ENCODE peak calls at places on chromosome X, in eight cellular contexts. N is A549, Q is testis, J is ovary, L is right lobe of liver, K is upper lobe of left lung, G is spleen, T is breast epithelium. W is an unnamed sample.

GRCh38 chrX:6526564-6526963 is 8.4 kb downstream of the VCX3A start:
- DNase-seq in Q (no peak), L (no peak), K (no peak), G (no peak), T (no peak), J (no peak), N (no peak), W (no peak)

GRCh38 chrX:29858714-29859113 is 356.6 kb upstream of the MAGEB2 start:
- DNase-seq in K (no peak), Q (no peak), T (no peak), L (no peak), J (no peak), G (no peak), N (no peak), W (no peak)

GRCh38 chrX:151384807-151385206 is 12.2 kb upstream of the VMA21 start:
- DNase-seq in L (no peak), G (no peak), N (no peak), Q (no peak), T (peak; percentile 49), K (no peak), J (no peak), W (peak; percentile 47)

GRCh38 chrX:40152173-40152705 is 54.5 kb upstream of the BCOR start:
- DNase-seq in L (peak; percentile 56), Q (no peak), G (peak; percentile 88), J (peak; percentile 33), N (no peak), K (peak; percentile 86), T (no peak), W (no peak)

GRCh38 chrX:124362072-124362471 is 15.7 kb downstream of the SH2D1A start:
- DNase-seq in L (no peak), Q (no peak), T (no peak), N (no peak), G (no peak), K (no peak), J (no peak), W (no peak)

GRCh38 chrX:46912673-46913491 is 661 bp downstream of the JADE3 start:
- DNase-seq in L (peak; percentile 54), Q (peak; percentile 37), J (peak; percentile 26), N (peak; percentile 68), T (peak; percentile 46), G (peak; percentile 87), K (peak; percentile 83), W (peak; percentile 45)

GRCh38 chrX:16869393-16870094 is 618 bp downstream of the RBBP7 start:
- DNase-seq in L (no peak), J (no peak), G (peak; percentile 90), T (no peak), Q (peak; percentile 20), K (peak; percentile 93), N (peak; percentile 32), W (no peak)

GRCh38 chrX:74602142-74602541 is 12.3 kb downstream of the RLIM start:
- DNase-seq in G (no peak), J (no peak), Q (no peak), L (no peak), K (no peak), T (no peak), N (no peak), W (no peak)

GRCh38 chrX:150219374-150220185 is 143.5 kb upstream of the MAMLD1 start:
- DNase-seq in J (no peak), K (no peak), Q (no peak), G (peak; percentile 56), N (peak; percentile 2), L (no peak), T (no peak), W (no peak)

GRCh38 chrX:46620505-46620904 is 46.9 kb downstream of the CHST7 start:
- DNase-seq in N (no peak), G (no peak), Q (no peak), L (no peak), K (no peak), T (no peak), J (no peak), W (no peak)

DNA sequence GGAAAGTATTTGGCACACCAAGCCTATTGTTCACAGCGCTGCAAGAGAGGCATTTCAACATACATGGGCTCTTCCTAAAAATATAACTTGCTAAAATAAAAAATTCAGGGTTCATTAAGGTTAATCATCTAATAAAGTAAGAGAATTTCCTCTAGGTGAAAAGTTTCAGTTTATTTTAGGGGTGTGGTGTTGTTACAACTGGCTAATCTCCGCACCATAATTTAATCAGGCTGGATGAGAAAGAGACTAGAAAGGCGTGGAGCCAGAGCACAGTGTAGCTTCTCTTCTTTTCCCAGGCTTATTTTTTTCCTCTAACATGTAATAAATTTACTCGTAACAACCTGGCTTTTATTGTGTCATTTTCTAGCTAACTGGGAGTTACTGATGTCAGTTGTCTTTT is 47.9 kb downstream of the FHL1 start:
- DNase-seq in Q (no peak), K (no peak), N (no peak), J (no peak), G (no peak), L (no peak), T (no peak), W (no peak)
- H3K27ac ChIP-seq in Q (no peak overlapping the region), K (no peak overlapping the region), N (no peak overlapping the region), J (no peak overlapping the region), G (no peak overlapping the region), L (no peak overlapping the region), T (peak overlapping the region; percentile 48), W (no peak overlapping the region)

DNA sequence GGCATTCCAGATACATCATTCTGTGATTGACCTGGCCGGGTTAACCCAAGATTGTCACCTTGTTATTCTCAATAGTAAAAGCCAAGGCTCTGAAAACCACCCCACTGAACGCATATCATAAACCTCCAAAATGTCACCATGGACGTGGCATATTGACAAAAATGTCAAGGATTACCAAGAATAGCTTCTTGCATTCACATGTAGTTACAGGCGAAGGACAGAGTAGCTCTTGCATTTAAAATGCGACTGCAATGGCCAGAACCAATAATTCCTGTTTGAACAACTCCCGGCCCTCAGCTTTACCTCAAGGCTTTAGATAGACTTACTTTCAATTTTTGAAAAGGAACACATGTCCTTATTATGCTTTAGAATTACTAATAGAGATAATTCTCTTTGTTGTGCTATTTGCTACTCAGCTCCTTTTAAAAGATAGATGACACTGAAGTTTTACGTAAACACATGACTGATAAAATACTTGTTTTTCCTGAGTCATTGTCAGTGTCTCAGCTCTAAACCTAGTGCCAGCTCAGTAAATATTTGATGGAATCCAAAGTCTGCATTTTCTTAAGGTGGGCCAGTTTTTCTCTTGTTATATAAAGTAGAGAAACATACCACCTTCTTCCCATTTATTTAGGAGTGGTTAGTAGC is 66.3 kb downstream of the CLDN34 start:
- DNase-seq in T (no peak), N (peak; percentile 73), K (no peak), Q (no peak), L (no peak), G (no peak), J (no peak), W (no peak)
- TF ChIP-seq POLR2A in T (no peak), N (no peak), K (no peak), Q (no peak), L (no peak), G (no peak), J (no peak), W (no peak)

DNA sequence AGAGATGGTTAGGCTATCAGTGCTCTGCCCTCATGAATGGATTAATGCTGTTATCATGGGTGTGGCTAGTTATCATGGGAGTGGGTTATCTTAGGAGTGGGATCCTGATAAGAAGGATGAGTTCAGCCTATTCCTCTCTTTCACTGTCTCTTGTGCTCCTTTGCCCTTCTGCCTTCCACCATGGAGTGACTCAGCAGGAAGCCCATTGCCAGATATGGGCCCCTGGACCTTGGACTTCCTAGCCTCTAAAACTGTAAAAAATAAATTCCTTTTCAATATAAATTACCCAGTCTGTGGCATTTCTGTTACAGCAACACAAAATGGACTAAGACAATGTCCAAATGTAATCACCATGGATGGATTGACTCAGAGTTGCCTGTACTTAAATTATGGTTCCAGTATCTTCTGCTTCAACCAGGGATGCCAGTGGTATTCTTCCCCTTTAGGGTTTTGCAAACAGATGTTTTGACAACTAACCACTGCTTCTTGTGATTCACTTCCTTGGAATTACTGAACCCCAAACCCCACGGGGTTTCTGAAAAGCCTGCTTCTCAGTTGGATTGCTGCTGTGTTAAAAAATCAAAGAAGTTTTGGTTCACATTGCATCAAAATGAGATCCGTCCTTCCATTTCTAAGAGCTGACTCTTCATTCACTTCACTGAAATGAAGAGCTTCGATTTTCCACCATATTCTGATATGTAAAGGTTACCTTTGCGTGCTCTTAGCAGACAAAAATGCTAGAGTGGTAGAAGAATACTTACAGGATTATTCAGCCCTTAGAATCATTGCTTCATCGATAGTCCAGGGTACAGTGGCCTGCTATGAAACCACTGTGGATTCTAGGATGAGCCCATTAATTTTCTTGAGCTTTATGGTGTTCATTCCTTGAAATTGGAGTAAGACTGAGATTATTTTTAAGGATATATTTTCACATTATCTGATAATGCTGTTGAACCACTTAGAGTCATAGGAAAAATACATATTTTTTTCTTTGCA is 107.7 kb downstream of the FRMPD4 start:
- DNase-seq in T (no peak), L (no peak), G (no peak), K (no peak), J (no peak), N (peak; percentile 25), Q (no peak), W (no peak)
- H3K27ac ChIP-seq in T (no peak overlapping the region), L (no peak overlapping the region), G (no peak overlapping the region), K (no peak overlapping the region), J (no peak overlapping the region), N (peak overlapping the region; percentile 16), Q (no peak overlapping the region), W (no peak overlapping the region)

GRCh38 chrX:9340619-9341304 is 124.1 kb upstream of the TBL1X start:
- DNase-seq in L (no peak), G (peak; percentile 86), J (peak; percentile 48), Q (peak; percentile 22), K (no peak), T (no peak), N (no peak), W (no peak)

GRCh38 chrX:9339603-9340569 is 125.0 kb upstream of the TBL1X start:
- DNase-seq in T (no peak), L (no peak), J (peak; percentile 55), K (peak; percentile 40), Q (peak; percentile 55), N (no peak), G (peak; percentile 83), W (no peak)

GRCh38 chrX:9343971-9344370 is 120.9 kb upstream of the TBL1X start:
- DNase-seq in Q (no peak), N (no peak), L (no peak), T (no peak), K (no peak), J (no peak), G (no peak), W (no peak)

GRCh38 chrX:9342581-9343051 is 122.2 kb upstream of the TBL1X start:
- DNase-seq in G (peak; percentile 93), T (peak; percentile 75), J (peak; percentile 90), L (peak; percentile 82), N (peak; percentile 91), Q (peak; percentile 69), K (peak; percentile 93), W (peak; percentile 82)

DNA sequence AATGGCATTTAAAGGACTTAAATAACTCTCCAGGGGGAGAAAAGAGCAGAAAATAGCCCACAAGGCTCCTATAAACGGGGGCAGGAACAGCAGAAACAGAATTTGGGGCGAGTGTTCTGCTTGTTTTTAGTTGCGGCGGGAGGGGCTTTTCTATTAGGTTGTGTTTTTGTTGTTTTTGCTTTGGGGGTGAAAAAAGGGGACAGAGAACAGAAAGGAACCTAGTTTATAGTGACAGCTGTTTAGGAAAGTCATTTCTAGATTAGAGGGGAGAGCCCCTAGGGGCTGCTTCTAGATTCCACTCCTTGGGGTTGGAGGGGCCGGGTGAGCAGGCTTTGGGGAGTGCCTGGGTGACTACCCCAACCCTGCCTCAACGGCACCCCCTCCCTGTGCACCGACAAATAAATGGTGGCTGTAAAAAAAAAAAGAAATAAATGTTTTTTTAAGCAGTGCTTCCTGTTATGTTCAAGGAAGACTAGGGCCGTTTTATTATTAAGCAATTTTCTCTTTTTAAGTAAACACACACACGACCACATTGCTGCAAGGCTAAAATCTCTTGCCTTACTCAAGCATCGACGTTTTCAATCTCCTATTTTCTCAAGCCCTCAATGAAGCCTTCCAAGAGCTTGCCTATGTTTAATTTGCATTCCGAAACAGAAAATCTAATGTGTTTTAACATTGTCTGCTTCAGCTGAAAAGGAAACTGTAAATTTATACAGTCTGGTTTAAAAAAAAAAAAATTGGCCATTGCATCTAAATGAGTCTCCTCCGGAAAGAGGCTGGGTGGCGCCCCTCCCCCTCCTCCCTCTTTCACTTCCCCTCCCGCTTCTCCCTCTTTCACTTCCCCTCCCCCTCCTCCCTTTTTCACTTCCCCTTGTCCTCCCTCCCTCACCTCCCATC is 123.3 kb upstream of the TBL1X start:
- DNase-seq in L (peak; percentile 69), T (no peak), G (peak; percentile 94), N (peak; percentile 69), K (no peak), Q (peak; percentile 46), J (peak; percentile 72), W (peak; percentile 60)
- TF ChIP-seq POLR2A in L (no peak), T (no peak), G (no peak), N (no peak), K (no peak), Q (no peak), J (no peak), W (no peak)

W was measured in body of pancreas.